ENCODE peak calls at places on chromosomes 11 and 22, in six cellular contexts. J, M, Q, W, Y and K are unnamed samples.
A peak's percentile ranks its signal among the peaks of the same experiment; 100 is the strongest.

GRCh38 chr22:43481528-43482309 is 69.9 kb downstream of the MPPED1 start:
- DNase-seq in Y (no peak), Q (no peak), J (no peak), M (no peak), W (peak; percentile 38), K (peak; percentile 88)

GRCh38 chr11:43931717-43932039 is 10.8 kb upstream of the C11orf96 start:
- DNase-seq in M (no peak), J (no peak), Y (no peak), W (no peak), Q (no peak), K (no peak)

GRCh38 chr22:49853981-49854791 is 542 bp downstream of the ZBED4 start:
- DNase-seq in M (no peak), Y (peak; percentile 36), Q (no peak), W (peak; percentile 37), J (peak; percentile 65), K (peak; percentile 76)

GRCh38 chr22:46061431-46062231 is 84.7 kb upstream of the WNT7B start:
- DNase-seq in Y (peak; percentile 14), M (no peak), W (no peak), Q (peak; percentile 60), J (peak; percentile 46), K (no peak)

GRCh38 chr11:116110802-116111201 is 606.6 kb upstream of the CADM1 start:
- DNase-seq in J (no peak), W (no peak), Q (no peak), Y (no peak), M (no peak), K (no peak)

GRCh38 chr11:111384494-111384893 is 5.4 kb upstream of the POU2AF1 start:
- DNase-seq in Y (no peak), Q (no peak), M (no peak), W (no peak), J (no peak), K (no peak)

GRCh38 chr11:102010776-102011500 is 36.3 kb upstream of the CFAP300 start:
- DNase-seq in W (no peak), M (peak; percentile 14), Q (no peak), J (peak; percentile 83), Y (peak; percentile 25), K (no peak)

GRCh38 chr11:123487157-123487744 is 57.2 kb downstream of the GRAMD1B start:
- DNase-seq in M (no peak), Q (no peak), Y (no peak), W (no peak), J (no peak), K (no peak)

GRCh38 chr11:27040302-27041115 is at the start of gene BBOX1:
- DNase-seq in W (no peak), Y (peak; percentile 35), J (no peak), Q (no peak), M (no peak), K (no peak)

GRCh38 chr11:119373917-119374631 is 7.4 kb downstream of the USP2 start:
- DNase-seq in Y (peak; percentile 81), M (no peak), W (peak; percentile 25), J (no peak), Q (no peak), K (peak; percentile 74)

GRCh38 chr11:102757823-102758549 is 22.4 kb downstream of the MMP10 start:
- DNase-seq in W (no peak), J (no peak), Y (no peak), M (no peak), Q (no peak), K (no peak)

GRCh38 chr11:15113381-15113780 is 1.3 kb upstream of the INSC start:
- DNase-seq in W (no peak), Y (no peak), J (no peak), Q (no peak), M (no peak), K (peak; percentile 75)

GRCh38 chr11:123839131-123839530 is 33.0 kb upstream of the OR6M1 start:
- DNase-seq in Y (no peak), Q (no peak), W (no peak), J (no peak), M (no peak), K (no peak)

GRCh38 chr11:16987205-16987568 is 27.0 kb downstream of the PLEKHA7 start:
- DNase-seq in M (no peak), W (no peak), J (no peak), Q (no peak), Y (no peak), K (peak; percentile 20)

GRCh38 chr11:107752954-107753822 is 41.3 kb upstream of the SLN start:
- DNase-seq in Y (no peak), M (no peak), Q (no peak), W (no peak), J (no peak), K (no peak)
- H3K27ac ChIP-seq in Y (no peak overlapping the region), M (no peak overlapping the region), Q (no peak overlapping the region), W (no peak overlapping the region), J (no peak overlapping the region), K (no peak overlapping the region)

DNA sequence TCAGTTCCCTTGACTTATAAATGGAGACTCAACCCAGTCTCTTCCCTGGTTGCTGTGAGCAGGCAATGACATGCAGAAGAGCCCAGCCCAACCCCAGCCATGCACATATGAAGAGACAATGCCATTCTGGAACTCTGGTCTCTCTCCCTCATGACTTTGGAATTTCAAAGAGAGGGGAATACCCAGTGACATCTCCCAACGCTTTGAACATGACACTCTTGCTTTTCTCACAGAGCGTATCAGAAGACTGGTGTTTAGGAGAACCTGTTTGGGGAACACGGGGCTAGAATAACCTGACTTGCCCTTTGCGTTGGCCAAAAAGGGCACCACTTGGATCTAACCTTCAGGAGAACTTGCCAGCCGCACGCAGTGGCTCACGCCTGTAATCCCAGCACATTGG is 12.9 kb downstream of the RANGAP1 start:
- DNase-seq in Q (no peak), M (no peak), J (no peak), W (no peak), Y (no peak), K (no peak)
- H3K9me3 ChIP-seq in Q (no peaks in the 10 kb centered on the region), M (no peaks in the 10 kb centered on the region), J (no peaks in the 10 kb centered on the region), W (no peaks in the 10 kb centered on the region), Y (no peaks in the 10 kb centered on the region), K (no peaks in the 10 kb centered on the region)

GRCh38 chr11:47268448-47269001 is 1.4 kb upstream of the MADD start:
- DNase-seq in Q (no peak), Y (no peak), M (no peak), J (peak; percentile 33), W (no peak), K (no peak)

GRCh38 chr11:47270331-47271271 is 668 bp downstream of the MADD start:
- DNase-seq in W (peak; percentile 21), J (peak; percentile 39), Y (no peak), M (no peak), Q (peak; percentile 74), K (peak; percentile 62)

GRCh38 chr11:47269829-47270305 is at the start of gene MADD:
- DNase-seq in Y (peak; percentile 88), Q (peak; percentile 94), M (peak; percentile 33), J (peak; percentile 92), W (peak; percentile 91), K (peak; percentile 96)

GRCh38 chr11:47269002-47269828 is 718 bp upstream of the MADD start:
- DNase-seq in Q (peak; percentile 97), J (peak; percentile 95), M (peak; percentile 56), Y (peak; percentile 90), W (peak; percentile 89), K (peak; percentile 95)

DNA sequence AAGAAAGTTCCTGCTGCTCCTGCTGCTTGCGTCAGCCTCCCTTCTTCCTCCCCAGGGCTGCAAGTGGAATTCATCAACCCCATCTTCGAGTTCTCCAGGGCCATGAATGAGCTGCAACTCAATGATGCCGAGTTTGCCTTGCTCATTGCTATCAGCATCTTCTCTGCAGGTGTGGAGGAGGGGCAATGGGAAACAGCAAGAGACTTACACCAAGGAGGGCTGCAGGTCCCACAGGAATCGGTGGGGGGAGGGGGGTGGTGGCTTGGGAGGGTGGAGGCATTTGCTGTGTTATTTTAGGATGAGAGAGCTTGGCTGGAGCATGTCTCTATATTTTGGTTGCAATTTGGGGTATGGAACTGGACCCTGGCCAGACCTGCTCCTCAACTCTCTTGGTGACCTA is 2.1 kb upstream of the MADD start:
- DNase-seq in M (no peak), J (peak; percentile 44), Y (no peak), Q (no peak), W (no peak), K (no peak)
- H3K27ac ChIP-seq in M (no peak overlapping the region), J (peak overlapping the region; percentile 95), Y (no peak overlapping the region), Q (peak overlapping the region; percentile 96), W (peak overlapping the region; percentile 95), K (no peak overlapping the region)

GRCh38 chr11:2661173-2662023 is 38.4 kb downstream of the KCNQ1OT1 start:
- DNase-seq in W (no peak), Q (no peak), M (no peak), J (no peak), Y (no peak), K (no peak)

GRCh38 chr11:2663915-2664314 is 35.9 kb downstream of the KCNQ1OT1 start:
- DNase-seq in Q (no peak), W (no peak), Y (no peak), M (no peak), J (no peak), K (no peak)

GRCh38 chr11:2662024-2662312 is 37.8 kb downstream of the KCNQ1OT1 start:
- DNase-seq in M (no peak), J (no peak), Y (no peak), W (no peak), Q (no peak), K (no peak)

GRCh38 chr11:2663506-2663905 is 36.3 kb downstream of the KCNQ1OT1 start:
- DNase-seq in Q (no peak), J (no peak), W (no peak), Y (no peak), M (no peak), K (no peak)

GRCh38 chr11:2662430-2663299 is 37.1 kb downstream of the KCNQ1OT1 start:
- DNase-seq in J (no peak), Q (no peak), Y (no peak), M (no peak), W (no peak), K (no peak)
- H3K9me3 ChIP-seq in J (peaks cover 24% of the 10 kb centered on the region), Q (peaks cover 10% of the 10 kb centered on the region), Y (peaks cover 4% of the 10 kb centered on the region), M (peaks cover 17% of the 10 kb centered on the region), W (no peaks in the 10 kb centered on the region), K (peaks cover 16% of the 10 kb centered on the region)

GRCh38 chr11:88301478-88302140 is 35.9 kb downstream of the CTSC start:
- DNase-seq in M (no peak), W (no peak), Y (no peak), J (no peak), Q (no peak), K (no peak)

GRCh38 chr11:88303037-88303436 is 34.5 kb downstream of the CTSC start:
- DNase-seq in Y (no peak), Q (no peak), W (no peak), J (no peak), M (no peak), K (no peak)

GRCh38 chr11:88297320-88298263 is 39.9 kb downstream of the CTSC start:
- DNase-seq in J (no peak), Q (no peak), W (no peak), Y (no peak), M (no peak), K (no peak)

GRCh38 chr11:88304352-88304751 is 33.2 kb downstream of the CTSC start:
- DNase-seq in J (no peak), W (no peak), Q (no peak), M (no peak), Y (no peak), K (no peak)

DNA sequence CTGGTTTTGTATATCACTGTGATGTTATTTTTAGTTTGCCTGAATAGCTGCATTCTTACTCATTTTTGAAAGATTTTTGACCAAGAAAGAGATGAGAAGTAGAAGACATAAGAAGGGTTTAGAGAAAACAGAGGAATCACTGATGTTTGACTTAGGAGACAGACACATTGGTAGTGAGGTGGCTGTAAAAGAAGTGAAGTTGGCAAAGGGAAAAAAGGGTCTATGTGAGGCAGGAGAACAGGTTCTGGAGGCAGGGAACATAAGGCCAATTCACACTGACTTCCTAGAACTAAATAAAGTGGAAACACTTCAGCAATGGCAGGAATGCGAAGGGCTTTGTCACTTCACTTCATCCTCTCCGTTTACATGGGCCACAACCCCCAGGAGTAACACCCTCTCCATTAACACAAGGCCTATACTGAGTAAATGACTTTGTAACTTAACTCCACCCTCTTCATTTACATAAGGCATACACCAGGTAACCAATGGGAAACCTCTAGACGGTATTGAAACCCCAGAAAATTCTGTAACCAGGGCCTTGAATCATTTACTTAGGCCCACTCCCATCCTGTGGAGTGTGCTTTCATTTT is 36.6 kb downstream of the CTSC start:
- DNase-seq in M (no peak), Q (no peak), J (no peak), Y (no peak), W (no peak), K (no peak)
- H3K27ac ChIP-seq in M (no peak overlapping the region), Q (peak overlapping the region; percentile 77), J (peak overlapping the region; percentile 65), Y (no peak overlapping the region), W (no peak overlapping the region), K (no peak overlapping the region)